ENCODE peak calls at places on chromosomes 2 and 18, in six cellular contexts. E is RWPE2, B is Caco-2, H is keratinocyte, A is left ventricle myocardium inferior, O is cardiac muscle cell. L is an unnamed sample.

GRCh38 chr2:100954044-100954420 is 48.1 kb upstream of the RPL31 start:
- DNase-seq in H (no peak), B (no peak), O (no peak), A (no peak), E (no peak), L (no peak)

GRCh38 chr2:151760139-151760650 is 25.9 kb upstream of the NEB start:
- DNase-seq in H (no peak), E (no peak), B (peak; percentile 38), A (no peak), O (peak; percentile 22), L (no peak)

GRCh38 chr2:217932661-217933325 is 70.0 kb downstream of the TNS1 start:
- DNase-seq in A (peak; percentile 34), O (peak; percentile 53), B (no peak), E (no peak), H (no peak), L (no peak)

GRCh38 chr2:19731040-19731439 is 170.7 kb downstream of the TTC32 start:
- DNase-seq in O (no peak), B (no peak), A (no peak), H (no peak), E (no peak), L (no peak)

GRCh38 chr2:19361325-19361990 is 3.0 kb upstream of the OSR1 start:
- DNase-seq in O (peak; percentile 56), A (peak; percentile 33), B (no peak), H (no peak), E (no peak), L (no peak)

GRCh38 chr18:50401888-50402287 is 27.0 kb downstream of the SKA1 start:
- DNase-seq in H (peak; percentile 2), O (peak; percentile 74), A (peak; percentile 49), E (peak; percentile 75), B (no peak), L (peak; percentile 23)

GRCh38 chr18:68035709-68036522 is 519.4 kb upstream of the DSEL start:
- DNase-seq in H (no peak), A (no peak), B (no peak), E (no peak), O (peak; percentile 51), L (peak; percentile 7)

GRCh38 chr18:7946724-7947377 is 379.7 kb downstream of the PTPRM start:
- DNase-seq in A (no peak), O (peak; percentile 91), E (no peak), B (no peak), H (no peak), L (peak; percentile 52)

GRCh38 chr2:219124379-219125110 is 36.1 kb downstream of the NHEJ1 start:
- DNase-seq in O (peak; percentile 80), A (no peak), B (peak; percentile 92), H (no peak), E (no peak), L (no peak)

GRCh38 chr18:78092901-78093300 is 843.3 kb downstream of the GALR1 start:
- DNase-seq in A (no peak), O (no peak), B (no peak), H (no peak), E (no peak), L (no peak)

GRCh38 chr2:133847591-133847990 is 279.3 kb upstream of the NCKAP5 start:
- DNase-seq in B (no peak), H (no peak), E (no peak), A (no peak), O (no peak), L (no peak)

GRCh38 chr2:33107690-33108482 is 161.1 kb downstream of the LTBP1 start:
- DNase-seq in A (no peak), B (no peak), H (no peak), O (peak; percentile 25), E (no peak), L (no peak)

GRCh38 chr2:49490710-49491109 is 336.4 kb upstream of the FSHR start:
- DNase-seq in B (peak; percentile 61), A (no peak), H (no peak), O (peak; percentile 33), E (no peak), L (peak; percentile 2)

GRCh38 chr2:240326246-240326645 is 109.2 kb upstream of the GPC1 start:
- DNase-seq in A (no peak), O (no peak), B (no peak), H (no peak), E (no peak), L (no peak)

GRCh38 chr2:197813093-197813787 is 8.8 kb downstream of the PLCL1 start:
- DNase-seq in A (no peak), B (no peak), O (peak; percentile 62), H (peak; percentile 17), E (no peak), L (no peak)

GRCh38 chr2:230893881-230894781 is 29.4 kb downstream of the ITM2C start:
- DNase-seq in A (no peak), O (no peak), H (no peak), E (no peak), B (no peak), L (no peak)

GRCh38 chr2:55672630-55673029 is 21.0 kb downstream of the PNPT1 start:
- DNase-seq in A (no peak), E (no peak), H (no peak), B (no peak), O (no peak), L (no peak)

GRCh38 chr2:15145919-15146318 is 415.2 kb downstream of the NBAS start:
- DNase-seq in O (no peak), B (no peak), A (no peak), E (no peak), H (no peak), L (no peak)

GRCh38 chr18:80229342-80229741 is 18.0 kb downstream of the PARD6G start:
- DNase-seq in O (peak; percentile 37), A (no peak), E (no peak), B (no peak), H (no peak), L (no peak)

GRCh38 chr2:101980368-101980767 is 11.4 kb upstream of the IL1R2 start:
- DNase-seq in O (no peak), B (no peak), E (no peak), A (no peak), H (no peak), L (no peak)

GRCh38 chr2:9884436-9884835 is 41.2 kb downstream of the TAF1B start:
- DNase-seq in B (no peak), O (no peak), E (no peak), H (no peak), A (no peak), L (no peak)

GRCh38 chr2:80489718-80490117 is 185.2 kb upstream of the LRRTM1 start:
- DNase-seq in E (no peak), H (peak; percentile 46), B (no peak), A (no peak), O (peak; percentile 24), L (no peak)

GRCh38 chr18:12393998-12394397 is 13.7 kb upstream of the PRELID3A start:
- DNase-seq in O (no peak), A (no peak), E (no peak), H (no peak), B (peak; percentile 69), L (no peak)

GRCh38 chr2:163717993-163718680 is 17.7 kb downstream of the FIGN start:
- DNase-seq in E (no peak), A (no peak), O (no peak), B (no peak), H (no peak), L (no peak)

GRCh38 chr2:15142069-15142689 is 419.0 kb downstream of the NBAS start:
- DNase-seq in A (no peak), E (no peak), O (no peak), H (no peak), B (no peak), L (no peak)

GRCh38 chr2:172000696-172001361 is 1.1 kb downstream of the METAP1D start:
- DNase-seq in E (no peak), A (no peak), O (no peak), H (no peak), B (no peak), L (no peak)
- H3K4me3 ChIP-seq in E (peak overlapping the region; percentile 45), A (peak overlapping the region; percentile 82), O (peak overlapping the region; percentile 51), H (peak overlapping the region; percentile 85), B (peak overlapping the region; percentile 55), L (peak overlapping the region; percentile 82)

DNA sequence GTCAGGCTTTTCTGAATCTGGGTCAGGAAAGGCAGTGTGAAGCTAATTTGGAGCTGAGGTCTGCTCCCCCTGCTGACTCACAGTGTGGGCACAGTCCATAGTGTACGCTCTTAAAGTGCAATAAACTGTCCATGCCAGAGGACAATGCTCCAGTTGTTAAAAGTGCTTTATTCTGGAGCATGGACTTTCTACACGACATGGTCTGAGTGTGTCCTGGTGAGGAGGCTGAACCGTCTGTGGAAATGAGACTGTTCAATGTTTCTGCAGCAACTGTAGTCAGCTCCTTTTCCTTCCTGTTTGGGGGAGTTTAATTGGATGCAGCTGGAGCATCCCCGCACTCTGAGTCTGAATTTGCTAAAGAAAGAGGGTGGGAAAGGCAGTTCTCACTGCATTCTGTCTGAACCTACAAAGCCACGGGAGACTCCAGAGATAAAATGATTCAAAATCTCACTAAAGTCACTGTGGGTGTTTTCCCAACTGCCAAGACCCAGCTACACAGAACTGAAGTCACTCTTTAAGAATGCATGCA is 110.2 kb upstream of the TRIB2 start:
- DNase-seq in O (peak; percentile 66), A (no peak), E (no peak), H (no peak), B (no peak), L (no peak)
- TF ChIP-seq CTCF in O (peak; percentile 34), A (peak; percentile 34), E (no peak), H (no peak), B (no peak), L (no peak)

GRCh38 chr2:227326783-227327182 is 1.7 kb downstream of the MFF start:
- DNase-seq in H (no peak), O (no peak), B (no peak), E (no peak), A (no peak), L (no peak)
- H3K4me3 ChIP-seq in H (no peak overlapping the region), O (peak overlapping the region; percentile 64), B (peak overlapping the region; percentile 71), E (peak overlapping the region; percentile 93), A (peak overlapping the region; percentile 89), L (peak overlapping the region; percentile 94)

GRCh38 chr2:48204750-48205136 is 298.4 kb upstream of the FBXO11 start:
- DNase-seq in B (no peak), H (no peak), O (no peak), E (no peak), A (no peak), L (no peak)

GRCh38 chr2:48202863-48203642 is 296.8 kb upstream of the FBXO11 start:
- DNase-seq in O (no peak), B (no peak), E (no peak), H (no peak), A (no peak), L (no peak)

GRCh38 chr2:48207201-48207641 is 300.9 kb upstream of the FBXO11 start:
- DNase-seq in E (no peak), O (no peak), A (no peak), H (no peak), B (no peak), L (no peak)

GRCh38 chr2:48203668-48204067 is 297.4 kb upstream of the FBXO11 start:
- DNase-seq in H (no peak), O (no peak), E (no peak), A (no peak), B (no peak), L (no peak)

DNA sequence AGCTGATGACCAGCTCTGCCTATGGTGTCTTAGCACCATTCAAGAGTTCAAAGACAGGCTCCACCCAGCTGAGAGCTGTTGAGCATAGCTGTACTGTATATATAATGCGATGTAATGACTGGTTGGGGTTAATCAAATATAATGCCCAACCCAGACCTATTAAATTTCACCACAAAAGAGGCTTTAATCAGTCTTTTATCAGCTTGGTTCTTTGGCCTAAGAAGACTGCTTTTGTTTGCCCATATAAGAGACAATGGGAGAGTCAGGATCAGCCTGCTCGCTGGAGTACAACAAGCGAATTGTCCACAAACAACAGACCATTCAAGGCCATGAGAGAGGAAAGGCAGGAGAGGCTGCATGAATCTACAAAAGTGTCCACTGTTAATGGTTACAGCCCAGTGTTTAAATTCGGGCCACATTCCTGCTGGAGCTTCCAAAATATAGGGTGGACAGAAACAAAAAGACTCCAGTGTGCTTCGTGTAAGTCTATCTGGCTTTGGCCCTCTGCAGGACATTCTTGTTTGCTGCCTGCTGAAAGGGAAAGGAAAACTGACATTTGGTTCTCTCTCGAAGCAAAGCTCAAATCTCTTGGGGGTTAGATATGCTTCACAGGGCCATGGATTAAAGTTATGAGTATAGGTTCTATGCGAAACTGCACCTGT is 299.0 kb upstream of the FBXO11 start:
- DNase-seq in O (peak; percentile 40), B (no peak), H (no peak), A (no peak), E (no peak), L (no peak)
- TF ChIP-seq CTCF in O (peak; percentile 32), B (no peak), H (no peak), A (no peak), E (no peak), L (no peak)